ENCODE peak calls at places on chromosomes 6 and 20, in ten cellular contexts. N, R, V, F, M, H, S, Z, K and W are unnamed samples.

GRCh38 chr6:2021713-2022125 is 223.7 kb downstream of the GMDS start:
- DNase-seq in N (peak; percentile 80), R (peak; percentile 54), V (peak; percentile 67), F (no peak), M (peak; percentile 77), H (peak; percentile 49), S (peak; percentile 44), Z (peak; percentile 48), K (no peak), W (peak; percentile 67)

GRCh38 chr20:14234666-14235295 is 102.6 kb downstream of the FLRT3 start:
- DNase-seq in N (no peak), R (no peak), V (no peak), F (no peak), M (peak; percentile 65), H (no peak), S (no peak), Z (no peak), K (no peak), W (no peak)

GRCh38 chr6:113364781-113365545 is 492.2 kb upstream of the MARCKS start:
- DNase-seq in N (no peak), R (no peak), V (no peak), F (no peak), M (peak; percentile 62), H (no peak), S (no peak), Z (no peak), K (no peak), W (no peak)

GRCh38 chr6:137265574-137265973 is 46.4 kb upstream of the IFNGR1 start:
- DNase-seq in N (no peak), R (no peak), V (no peak), F (no peak), M (no peak), H (no peak), S (no peak), Z (no peak), K (no peak), W (no peak)

GRCh38 chr6:75397806-75398465 is 95.7 kb downstream of the FILIP1 start:
- DNase-seq in N (no peak), R (no peak), V (no peak), F (no peak), M (peak; percentile 62), H (no peak), S (no peak), Z (peak; percentile 84), K (no peak), W (no peak)

GRCh38 chr6:100262086-100262485 is 202.6 kb downstream of the SIM1 start:
- DNase-seq in N (no peak), R (no peak), V (no peak), F (no peak), M (no peak), H (no peak), S (no peak), Z (no peak), K (no peak), W (no peak)

GRCh38 chr6:170200458-170200891 is 90.4 kb downstream of the DLL1 start:
- DNase-seq in N (peak; percentile 53), R (peak; percentile 45), V (peak; percentile 17), F (no peak), M (peak; percentile 13), H (no peak), S (no peak), Z (no peak), K (no peak), W (peak; percentile 10)

GRCh38 chr6:17096076-17096475 is 5.8 kb upstream of the STMND1 start:
- DNase-seq in N (no peak), R (no peak), V (no peak), F (no peak), M (no peak), H (no peak), S (no peak), Z (no peak), K (no peak), W (peak; percentile 40)

GRCh38 chr6:63817492-63818050 is 182.0 kb downstream of the PHF3 start:
- DNase-seq in N (no peak), R (no peak), V (no peak), F (no peak), M (no peak), H (no peak), S (no peak), Z (no peak), K (no peak), W (no peak)

GRCh38 chr6:89254569-89254968 is 37.4 kb upstream of the GABRR1 start:
- DNase-seq in N (no peak), R (no peak), V (no peak), F (no peak), M (no peak), H (no peak), S (no peak), Z (peak; percentile 75), K (no peak), W (no peak)

DNA sequence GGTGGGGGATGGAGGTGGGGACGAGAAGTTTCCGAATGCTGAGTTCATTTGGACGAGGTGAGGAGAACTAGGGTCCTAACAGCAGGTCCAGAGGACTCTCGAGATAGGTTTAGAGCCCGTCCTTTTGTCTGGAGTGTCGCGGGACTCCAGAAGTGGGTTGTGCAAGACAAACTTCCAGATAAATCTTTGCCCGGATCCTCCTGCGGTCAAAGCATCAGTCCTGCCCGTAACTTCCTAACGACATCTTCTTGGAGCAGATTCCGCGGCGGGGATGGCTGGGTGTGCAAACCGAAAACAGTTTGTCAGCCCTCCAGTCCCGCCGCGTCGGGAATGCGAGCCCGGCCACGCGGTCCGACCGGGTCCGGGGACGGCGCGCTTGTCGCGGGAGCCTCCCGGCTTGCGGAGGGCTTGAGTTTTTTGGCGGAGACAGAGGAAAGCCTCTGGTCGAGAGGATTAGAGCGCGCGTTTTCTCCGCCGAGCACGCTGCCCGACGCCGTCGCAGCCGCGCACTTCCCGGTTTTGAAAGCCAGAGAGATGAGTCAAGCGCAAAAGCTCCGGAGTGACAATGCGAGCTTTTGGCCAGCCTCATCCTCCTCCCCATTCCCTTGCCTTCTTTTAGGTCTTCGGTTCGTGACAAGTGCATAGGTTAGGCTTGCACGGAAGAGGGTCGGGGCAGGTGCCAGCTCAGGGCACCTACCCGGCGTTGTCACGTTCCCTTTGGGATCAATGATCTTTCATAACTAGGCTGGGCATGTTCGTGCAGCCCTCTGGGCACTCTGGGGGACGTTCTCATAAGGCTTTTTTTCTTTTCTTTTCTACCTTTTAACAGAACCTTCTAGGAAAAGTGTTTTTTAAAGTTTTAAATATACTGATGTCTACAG is 91.4 kb upstream of the PRDM1 start:
- DNase-seq in N (peak; percentile 89), R (peak; percentile 67), V (peak; percentile 53), F (no peak), M (peak; percentile 78), H (peak; percentile 72), S (peak; percentile 37), Z (peak; percentile 34), K (peak; percentile 55), W (peak; percentile 47)
- TF ChIP-seq POLR2A in N (no peak), R (peak; percentile 53), V (no peak), F (no peak), M (no peak), H (no peak), S (no peak), Z (no peak), K (peak; percentile 28), W (peak; percentile 24)

DNA sequence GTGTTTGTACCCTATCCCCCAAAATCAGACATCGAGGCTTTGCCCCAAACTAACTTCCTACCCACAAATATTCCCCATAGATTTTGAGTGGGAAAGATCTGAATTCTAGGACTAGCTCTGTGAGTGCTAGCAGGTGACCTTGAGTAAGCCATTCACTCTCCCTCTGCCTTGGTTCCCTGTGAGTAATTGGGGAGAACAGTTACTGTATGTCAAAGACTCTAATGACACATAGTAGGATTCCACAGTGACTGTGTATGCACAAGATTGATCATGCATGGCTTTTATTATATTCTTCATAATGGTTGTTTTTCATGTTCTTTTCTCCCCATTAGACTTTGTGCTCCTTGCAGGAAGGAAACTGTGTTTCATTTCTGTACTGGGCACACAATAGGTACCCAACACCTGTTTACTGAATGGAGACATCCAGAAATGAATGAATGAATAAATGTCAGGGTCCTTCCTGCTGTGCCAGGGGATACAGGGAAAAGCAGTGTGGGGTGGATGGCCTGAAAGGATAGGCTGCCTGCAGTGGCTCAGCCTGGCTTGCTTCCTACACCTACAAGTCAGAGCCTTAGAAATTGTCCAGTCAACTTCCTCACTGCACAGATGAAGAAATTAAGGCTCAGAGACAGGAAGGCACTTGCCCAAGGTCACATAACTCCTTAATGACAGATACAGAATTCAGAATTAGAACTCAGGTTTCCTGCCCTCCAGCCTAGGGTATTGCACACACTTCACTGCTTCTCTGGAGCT is 906 bp upstream of the TMEM151B start:
- DNase-seq in N (no peak), R (no peak), V (no peak), F (no peak), M (no peak), H (no peak), S (no peak), Z (no peak), K (no peak), W (no peak)
- H3K27me3 ChIP-seq in N (peaks cover 43% of the 10 kb centered on the region), R (peaks cover 12% of the 10 kb centered on the region), V (peaks cover 41% of the 10 kb centered on the region), F (peaks cover 64% of the 10 kb centered on the region), M (peaks cover 52% of the 10 kb centered on the region), H (no peaks in the 10 kb centered on the region), S (no peaks in the 10 kb centered on the region), Z (peaks cover 40% of the 10 kb centered on the region), K (no peaks in the 10 kb centered on the region), W (no peaks in the 10 kb centered on the region)

GRCh38 chr6:162211777-162212176 is 515.8 kb downstream of the PRKN start:
- DNase-seq in N (no peak), R (no peak), V (no peak), F (no peak), M (no peak), H (no peak), S (no peak), Z (no peak), K (no peak), W (no peak)

GRCh38 chr6:162211022-162211421 is 516.5 kb downstream of the PRKN start:
- DNase-seq in N (no peak), R (no peak), V (no peak), F (no peak), M (no peak), H (no peak), S (peak; percentile 35), Z (no peak), K (no peak), W (peak; percentile 25)
- H3K4me3 ChIP-seq in N (no peak overlapping the region), R (no peak overlapping the region), V (no peak overlapping the region), F (no peak overlapping the region), M (no peak overlapping the region), H (no peak overlapping the region), S (no peak overlapping the region), Z (no peak overlapping the region), K (no peak overlapping the region), W (no peak overlapping the region)

GRCh38 chr20:49712118-49712517 is 1.6 kb downstream of the B4GALT5 start:
- DNase-seq in N (no peak), R (no peak), V (no peak), F (no peak), M (no peak), H (no peak), S (no peak), Z (no peak), K (no peak), W (no peak)

GRCh38 chr20:49713779-49714712 is at the start of gene B4GALT5:
- DNase-seq in N (peak; percentile 84), R (peak; percentile 73), V (peak; percentile 75), F (no peak), M (peak; percentile 72), H (peak; percentile 85), S (peak; percentile 72), Z (peak; percentile 78), K (peak; percentile 76), W (peak; percentile 64)

GRCh38 chr20:49712918-49713778 is 530 bp downstream of the B4GALT5 start:
- DNase-seq in N (peak; percentile 81), R (peak; percentile 40), V (peak; percentile 53), F (no peak), M (peak; percentile 17), H (peak; percentile 69), S (peak; percentile 45), Z (peak; percentile 48), K (peak; percentile 61), W (peak; percentile 60)

GRCh38 chr20:49715466-49715865 is 1.8 kb upstream of the B4GALT5 start:
- DNase-seq in N (no peak), R (no peak), V (no peak), F (no peak), M (no peak), H (no peak), S (no peak), Z (no peak), K (no peak), W (no peak)

GRCh38 chr20:49717693-49718092 is 4.0 kb upstream of the B4GALT5 start:
- DNase-seq in N (no peak), R (no peak), V (no peak), F (no peak), M (peak; percentile 7), H (no peak), S (no peak), Z (peak; percentile 7), K (no peak), W (no peak)
- TF ChIP-seq POLR2A in N (no peak), R (no peak), V (no peak), F (no peak), M (no peak), H (no peak), S (no peak), Z (no peak), K (no peak), W (no peak)